ENCODE peak calls at places on chromosomes 16 and 17, in four cellular contexts. P is NCI-H1105 treated with DMSO at 0.1 percent for 48 hours, W is KBM-7, A is hippocampal formation. C is an unnamed sample.

GRCh38 chr17:67011527-67012175 is 32.7 kb upstream of the CACNG1 start:
- DNase-seq in P (no peak), W (no peak), A (no peak), C (no peak)

GRCh38 chr16:72723781-72724180 is 324.1 kb downstream of the ZFHX3 start:
- DNase-seq in P (no peak), W (no peak), A (no peak), C (peak)

GRCh38 chr17:76152580-76152979 is 11.5 kb upstream of the FOXJ1 start:
- DNase-seq in P (no peak), W (no peak), A (no peak), C (no peak)

GRCh38 chr17:61587242-61587641 is 3.8 kb downstream of the NACA2 start:
- DNase-seq in P (no peak), W (no peak), A (no peak), C (no peak)

GRCh38 chr16:87196229-87196628 is 121.0 kb downstream of the C16orf95 start:
- DNase-seq in P (no peak), W (no peak), A (no peak), C (no peak)

GRCh38 chr17:50148226-50149098 is 2.0 kb downstream of the PPP1R9B start:
- DNase-seq in P (peak), W (peak), A (no peak), C (peak)

GRCh38 chr16:29736112-29736511 is 9.7 kb downstream of the C16orf54 start:
- DNase-seq in P (no peak), W (no peak), A (no peak), C (no peak)

GRCh38 chr17:81513669-81514484 is 1.3 kb upstream of the ACTG1 start:
- DNase-seq in P (peak), W (peak), A (no peak), C (no peak)

GRCh38 chr17:17225901-17226300 is 11.1 kb downstream of the FLCN start:
- DNase-seq in P (no peak), W (no peak), A (no peak), C (no peak)

GRCh38 chr17:33469911-33470310 is 176.8 kb upstream of the ASIC2 start:
- DNase-seq in P (no peak), W (no peak), A (no peak), C (peak)

GRCh38 chr17:43570518-43570928 is 24.4 kb upstream of the ETV4 start:
- DNase-seq in P (no peak), W (no peak), A (no peak), C (peak)

GRCh38 chr16:79768594-79768993 is 168.1 kb upstream of the MAF start:
- DNase-seq in P (no peak), W (no peak), A (peak), C (no peak)

C was measured in M059J.